ENCODE peak calls at places on chromosomes 11 and 22, in five cellular contexts. P is H1, V is fibroblast of the aortic adventitia, X is thoracic aorta, K is neural crest cell. U is an unnamed sample.

GRCh38 chr11:42296910-42297309 is 837.5 kb upstream of the LRRC4C start:
- DNase-seq in P (no peak), K (no peak), X (no peak), V (no peak), U (no peak)

GRCh38 chr22:28570697-28571373 is 108.8 kb downstream of the TTC28 start:
- DNase-seq in K (no peak), V (no peak), X (no peak), P (no peak), U (no peak)

GRCh38 chr11:126140932-126141291 is 70.5 kb downstream of the RPUSD4 start:
- DNase-seq in X (no peak), V (peak), P (no peak), K (no peak), U (no peak)

GRCh38 chr11:27688076-27688475 is 12.2 kb downstream of the BDNF start:
- DNase-seq in P (peak), X (no peak), K (no peak), V (no peak), U (no peak)

GRCh38 chr11:44634401-44635281 is 69.2 kb downstream of the CD82 start:
- DNase-seq in K (peak), V (peak), P (peak), X (peak), U (no peak)

GRCh38 chr11:91700854-91701253 is 523.8 kb upstream of the FAT3 start:
- DNase-seq in P (no peak), X (no peak), V (no peak), K (no peak), U (no peak)

GRCh38 chr11:57885298-57886035 is 123.9 kb downstream of the CTNND1 start:
- DNase-seq in P (peak), V (peak), K (peak), X (no peak), U (no peak)

GRCh38 chr11:68328374-68329091 is 16.1 kb downstream of the LRP5 start:
- DNase-seq in K (peak), P (no peak), X (no peak), V (no peak), U (no peak)

GRCh38 chr22:48089601-48090331 is 1327.3 kb downstream of the TBC1D22A start:
- DNase-seq in X (no peak), K (no peak), V (no peak), P (no peak), U (no peak)

GRCh38 chr11:30741039-30741550 is 154.9 kb upstream of the MPPED2 start:
- DNase-seq in K (no peak), P (no peak), V (no peak), X (no peak), U (no peak)

GRCh38 chr11:67482275-67482735 is 521 bp upstream of the AIP start:
- DNase-seq in X (no peak), P (no peak), V (no peak), K (no peak), U (no peak)

GRCh38 chr11:119773016-119773415 is 44.0 kb upstream of the NECTIN1 start:
- DNase-seq in P (no peak), V (no peak), X (no peak), K (no peak), U (no peak)

GRCh38 chr11:8361664-8362210 is 98.1 kb upstream of the LMO1 start:
- DNase-seq in K (no peak), P (no peak), X (no peak), V (no peak), U (no peak)

GRCh38 chr11:30984827-30985226 is 384.7 kb downstream of the DCDC1 start:
- DNase-seq in V (peak), X (no peak), K (no peak), P (no peak), U (no peak)

DNA sequence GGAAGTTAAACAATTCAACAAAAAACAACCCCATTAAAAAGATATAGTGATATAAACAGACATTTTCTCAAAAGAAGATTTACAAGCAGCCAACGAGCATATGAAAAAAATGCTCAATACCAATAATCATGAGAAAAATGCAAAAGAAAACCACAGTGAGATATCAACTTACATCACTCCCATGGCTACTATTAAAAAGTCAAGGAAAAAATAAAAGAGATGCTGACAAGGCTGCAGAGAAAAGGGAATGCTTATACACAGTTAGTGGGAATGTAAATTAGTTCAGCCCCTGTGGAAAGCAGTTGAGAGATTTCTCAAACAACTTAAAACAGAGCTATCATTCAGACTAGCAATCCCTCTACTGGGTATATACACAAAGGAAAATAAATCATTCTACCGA is 97.1 kb upstream of the CARD18 start:
- DNase-seq in X (no peak), K (no peak), V (peak), P (no peak), U (no peak)
- TF ChIP-seq CTCF in X (no peak), K (no peak), V (no peak), P (no peak), U (no peak)

GRCh38 chr22:37186228-37186996 is 1.6 kb downstream of the C1QTNF6 start:
- DNase-seq in K (no peak), P (peak), V (peak), X (no peak), U (peak)
- TF ChIP-seq CTCF in K (no peak), P (no peak), V (no peak), X (no peak), U (no peak)

GRCh38 chr11:122815900-122816299 is 22.4 kb upstream of the CRTAM start:
- DNase-seq in X (no peak), K (no peak), P (no peak), V (no peak), U (no peak)

GRCh38 chr11:122812612-122813011 is 25.7 kb upstream of the CRTAM start:
- DNase-seq in V (no peak), X (no peak), K (no peak), P (no peak), U (no peak)

GRCh38 chr11:122816701-122817100 is 21.6 kb upstream of the CRTAM start:
- DNase-seq in K (no peak), X (no peak), V (peak), P (no peak), U (no peak)

GRCh38 chr11:122813176-122813917 is 25.0 kb upstream of the CRTAM start:
- DNase-seq in K (no peak), P (no peak), X (no peak), V (no peak), U (no peak)

DNA sequence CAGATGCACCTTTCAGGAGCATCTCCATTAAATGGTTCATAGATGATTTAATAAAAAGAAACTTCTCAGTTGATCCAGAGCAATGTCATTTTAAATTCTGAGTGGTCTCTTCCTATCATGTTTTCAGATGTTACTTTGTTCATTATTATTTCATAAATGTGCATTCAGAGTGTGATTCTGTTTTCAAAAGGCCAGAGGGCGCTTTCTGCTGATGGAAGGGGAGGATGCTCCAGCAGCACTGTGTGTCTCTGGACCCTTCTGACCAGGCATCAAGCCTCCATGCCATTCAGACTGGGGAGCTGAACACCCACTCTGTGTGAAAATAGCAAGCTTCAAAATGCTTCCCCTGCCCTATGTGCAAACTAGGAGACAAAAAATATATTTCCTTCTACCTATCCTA is 23.9 kb upstream of the CRTAM start:
- DNase-seq in X (no peak), K (no peak), V (no peak), P (no peak), U (no peak)
- TF ChIP-seq CTCF in X (no peak), K (peak), V (peak), P (peak), U (peak)

GRCh38 chr11:3796346-3796745 is 1.0 kb downstream of the NUP98 start:
- DNase-seq in V (peak), P (no peak), X (no peak), K (no peak), U (no peak)

GRCh38 chr11:3799143-3799542 is 1.8 kb upstream of the NUP98 start:
- DNase-seq in X (no peak), K (no peak), V (no peak), P (no peak), U (no peak)

GRCh38 chr11:3795131-3796092 is 1.9 kb downstream of the NUP98 start:
- DNase-seq in P (no peak), K (no peak), V (no peak), X (no peak), U (no peak)

GRCh38 chr11:3796796-3797328 is 492 bp downstream of the NUP98 start:
- DNase-seq in P (no peak), V (no peak), K (no peak), X (no peak), U (no peak)

GRCh38 chr11:3797329-3798090 is at the start of gene NUP98:
- DNase-seq in V (peak), X (peak), P (peak), K (peak), U (peak)
- TF ChIP-seq CTCF in V (no peak), X (no peak), P (no peak), K (no peak), U (no peak)

DNA sequence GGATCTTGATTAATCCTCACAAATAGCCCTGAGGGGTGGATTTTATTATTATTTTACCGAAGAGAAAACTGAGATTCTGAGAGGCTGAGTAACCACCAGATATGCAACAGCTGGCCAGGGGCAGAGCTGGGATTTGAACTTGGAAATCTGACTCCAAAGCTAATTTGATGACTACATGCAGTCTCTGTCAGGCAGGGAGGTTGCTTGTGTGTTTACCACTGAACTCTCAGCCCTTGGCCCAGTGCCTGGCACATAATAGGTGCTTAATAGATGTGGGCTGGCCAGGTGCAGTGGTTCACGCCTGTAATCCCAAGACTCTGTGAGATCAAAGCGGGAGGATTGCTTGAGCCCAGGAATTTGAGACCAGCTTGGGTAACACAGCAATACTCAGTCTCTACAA is 121.7 kb upstream of the CRYBB3 start:
- DNase-seq in P (no peak), X (no peak), V (no peak), K (no peak), U (no peak)
- TF ChIP-seq CTCF in P (no peak), X (no peak), V (no peak), K (no peak), U (no peak)

GRCh38 chr11:117143390-117143789 is 697 bp upstream of the PAFAH1B2 start:
- DNase-seq in P (no peak), X (no peak), V (peak), K (no peak), U (no peak)

GRCh38 chr11:117143871-117144476 is at the start of gene PAFAH1B2:
- DNase-seq in P (peak), X (peak), V (peak), K (peak), U (peak)

GRCh38 chr11:117146521-117146920 is 2.4 kb downstream of the PAFAH1B2 start:
- DNase-seq in V (peak), X (no peak), K (no peak), P (no peak), U (no peak)

GRCh38 chr11:117144477-117145392 is 648 bp downstream of the PAFAH1B2 start:
- DNase-seq in P (no peak), V (peak), K (peak), X (peak), U (no peak)

DNA sequence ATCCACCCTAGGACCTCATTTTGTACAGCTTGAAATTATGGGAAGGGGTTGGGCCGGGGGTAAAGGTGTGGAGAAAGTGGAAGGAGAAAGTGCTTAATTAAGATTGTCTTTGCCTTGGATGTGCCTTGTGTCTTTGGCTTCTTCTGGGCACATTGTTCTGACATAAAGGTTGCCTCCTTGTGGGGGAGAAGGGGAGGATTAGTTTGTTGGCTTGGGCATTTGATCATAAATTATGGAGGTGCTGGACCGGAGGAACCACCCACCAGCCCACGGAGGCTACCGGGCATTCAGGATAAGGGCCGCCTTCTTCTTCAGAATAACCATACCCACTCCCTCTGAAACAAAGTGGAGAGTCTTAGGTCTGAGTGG is 1.3 kb downstream of the PAFAH1B2 start:
- DNase-seq in V (peak), P (no peak), K (no peak), X (no peak), U (no peak)
- TF ChIP-seq CTCF in V (peak), P (no peak), K (peak), X (no peak), U (no peak)

GRCh38 chr11:131884461-131885073 is 514.2 kb downstream of the NTM start:
- DNase-seq in V (no peak), K (no peak), X (no peak), P (no peak), U (no peak)
- TF ChIP-seq CTCF in V (no peak), K (no peak), X (no peak), P (no peak), U (no peak)

GRCh38 chr11:106379265-106379664 is 301.8 kb downstream of the AASDHPPT start:
- DNase-seq in P (no peak), K (no peak), V (no peak), X (no peak), U (no peak)
- TF ChIP-seq CTCF in P (no peak), K (no peak), V (no peak), X (no peak), U (no peak)

DNA sequence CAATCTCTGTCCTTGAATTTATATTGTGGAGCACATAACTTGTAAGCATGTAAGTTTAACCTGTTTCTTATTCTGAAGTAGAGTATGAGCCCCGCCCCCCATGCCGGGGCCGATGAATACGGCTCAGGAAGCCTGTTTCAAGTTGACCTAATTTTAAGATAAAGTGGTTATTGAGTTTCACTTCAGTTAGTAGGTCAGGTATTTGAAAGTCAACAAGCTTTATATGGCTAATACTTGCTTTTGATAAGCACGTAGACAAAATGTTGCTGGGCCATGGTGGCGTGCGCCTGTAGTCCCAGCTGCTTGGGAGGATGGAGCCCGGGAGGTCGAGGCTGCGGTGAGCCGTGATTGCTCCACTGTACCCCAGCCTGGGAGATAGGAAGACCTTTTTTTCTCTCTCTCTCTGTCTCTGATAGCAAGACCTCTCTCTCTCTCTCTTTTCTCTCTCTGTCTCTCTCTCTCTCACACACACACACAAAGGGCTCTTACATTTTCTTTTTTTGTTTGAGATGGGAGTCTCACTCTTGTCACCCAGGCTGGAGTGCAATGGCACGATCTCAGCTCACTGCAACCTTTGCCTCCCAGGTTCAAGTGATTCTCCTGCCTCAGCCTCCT is 14.4 kb downstream of the YWHAH start:
- DNase-seq in X (no peak), K (no peak), V (no peak), P (no peak), U (no peak)
- TF ChIP-seq CTCF in X (no peak), K (no peak), V (no peak), P (no peak), U (no peak)